ENCODE peak calls at places on chromosomes 12 and 14, in five cellular contexts. One of them, this sample, is unnamed.

GRCh38 chr14:72909163-72909562 is 15.3 kb upstream of the DPF3 start:
- DNase-seq in psoas muscle: no peak
- DNase-seq in endothelial cell of umbilical vein: no peak
- DNase-seq in esophagus muscularis mucosa: no peak
- DNase-seq in left ventricle myocardium inferior: no peak
- DNase-seq in this sample: no peak

GRCh38 chr12:102958073-102958829 is 777 bp downstream of the ASCL1 start:
- DNase-seq in left ventricle myocardium inferior: no peak
- DNase-seq in psoas muscle: no peak
- DNase-seq in endothelial cell of umbilical vein: peak; percentile 35
- DNase-seq in esophagus muscularis mucosa: no peak
- DNase-seq in this sample: no peak

GRCh38 chr12:110176745-110177144 is 52.6 kb downstream of the IFT81 start:
- DNase-seq in endothelial cell of umbilical vein: no peak
- DNase-seq in psoas muscle: no peak
- DNase-seq in esophagus muscularis mucosa: no peak
- DNase-seq in left ventricle myocardium inferior: no peak
- DNase-seq in this sample: no peak

GRCh38 chr12:8629486-8630033 is 16.9 kb upstream of the AICDA start:
- DNase-seq in psoas muscle: no peak
- DNase-seq in endothelial cell of umbilical vein: no peak
- DNase-seq in left ventricle myocardium inferior: no peak
- DNase-seq in esophagus muscularis mucosa: no peak
- DNase-seq in this sample: no peak

GRCh38 chr12:109999983-110000505 is 814 bp downstream of the ANKRD13A start:
- DNase-seq in left ventricle myocardium inferior: no peak
- DNase-seq in psoas muscle: no peak
- DNase-seq in esophagus muscularis mucosa: no peak
- DNase-seq in endothelial cell of umbilical vein: peak; percentile 43
- DNase-seq in this sample: no peak

GRCh38 chr12:1199700-1200099 is 208.7 kb downstream of the ERC1 start:
- DNase-seq in endothelial cell of umbilical vein: no peak
- DNase-seq in left ventricle myocardium inferior: no peak
- DNase-seq in esophagus muscularis mucosa: no peak
- DNase-seq in psoas muscle: no peak
- DNase-seq in this sample: no peak

GRCh38 chr12:27805238-27805637 is 25.2 kb upstream of the MANSC4 start:
- DNase-seq in left ventricle myocardium inferior: no peak
- DNase-seq in psoas muscle: no peak
- DNase-seq in endothelial cell of umbilical vein: peak; percentile 24
- DNase-seq in esophagus muscularis mucosa: no peak
- DNase-seq in this sample: no peak

GRCh38 chr14:85531141-85531593 is 1.2 kb downstream of the FLRT2 start:
- DNase-seq in endothelial cell of umbilical vein: peak; percentile 88
- DNase-seq in left ventricle myocardium inferior: peak; percentile 37
- DNase-seq in esophagus muscularis mucosa: no peak
- DNase-seq in psoas muscle: peak; percentile 72
- DNase-seq in this sample: peak; percentile 92

GRCh38 chr14:74425525-74426201 is 347 bp downstream of the SYNDIG1L start:
- DNase-seq in esophagus muscularis mucosa: no peak
- DNase-seq in left ventricle myocardium inferior: peak; percentile 38
- DNase-seq in endothelial cell of umbilical vein: peak; percentile 8
- DNase-seq in psoas muscle: peak; percentile 66
- DNase-seq in this sample: no peak

GRCh38 chr14:75040497-75040896 is 10.8 kb downstream of the MLH3 start:
- DNase-seq in endothelial cell of umbilical vein: no peak
- DNase-seq in psoas muscle: no peak
- DNase-seq in esophagus muscularis mucosa: no peak
- DNase-seq in left ventricle myocardium inferior: no peak
- DNase-seq in this sample: no peak

GRCh38 chr14:104584557-104584956 is 5.0 kb downstream of the C14orf180 start:
- DNase-seq in psoas muscle: no peak
- DNase-seq in endothelial cell of umbilical vein: no peak
- DNase-seq in esophagus muscularis mucosa: no peak
- DNase-seq in left ventricle myocardium inferior: no peak
- DNase-seq in this sample: no peak

GRCh38 chr14:104588066-104588857 is 8.7 kb downstream of the C14orf180 start:
- DNase-seq in endothelial cell of umbilical vein: no peak
- DNase-seq in left ventricle myocardium inferior: no peak
- DNase-seq in psoas muscle: no peak
- DNase-seq in esophagus muscularis mucosa: no peak
- DNase-seq in this sample: no peak

GRCh38 chr14:104587641-104588040 is 8.1 kb downstream of the C14orf180 start:
- DNase-seq in psoas muscle: no peak
- DNase-seq in esophagus muscularis mucosa: no peak
- DNase-seq in left ventricle myocardium inferior: no peak
- DNase-seq in endothelial cell of umbilical vein: no peak
- DNase-seq in this sample: no peak

GRCh38 chr14:104586832-104587620 is 7.5 kb downstream of the C14orf180 start:
- DNase-seq in left ventricle myocardium inferior: peak; percentile 81
- DNase-seq in endothelial cell of umbilical vein: no peak
- DNase-seq in esophagus muscularis mucosa: no peak
- DNase-seq in psoas muscle: peak; percentile 84
- DNase-seq in this sample: no peak

GRCh38 chr14:104585966-104586702 is 6.6 kb downstream of the C14orf180 start:
- DNase-seq in esophagus muscularis mucosa: no peak
- DNase-seq in psoas muscle: no peak
- DNase-seq in endothelial cell of umbilical vein: no peak
- DNase-seq in left ventricle myocardium inferior: peak; percentile 66
- DNase-seq in this sample: no peak
- TF ChIP-seq CTCF in esophagus muscularis mucosa: no peak
- TF ChIP-seq CTCF in psoas muscle: no peak
- TF ChIP-seq CTCF in endothelial cell of umbilical vein: no peak
- TF ChIP-seq CTCF in left ventricle myocardium inferior: no peak
- TF ChIP-seq CTCF in this sample: no peak

GRCh38 chr14:49550284-49551184 is 35.6 kb downstream of the RPS29 start:
- DNase-seq in endothelial cell of umbilical vein: peak; percentile 31
- DNase-seq in psoas muscle: no peak
- DNase-seq in left ventricle myocardium inferior: no peak
- DNase-seq in esophagus muscularis mucosa: no peak
- DNase-seq in this sample: no peak
- TF ChIP-seq CTCF in endothelial cell of umbilical vein: peak; percentile 8
- TF ChIP-seq CTCF in psoas muscle: no peak
- TF ChIP-seq CTCF in left ventricle myocardium inferior: no peak
- TF ChIP-seq CTCF in esophagus muscularis mucosa: no peak
- TF ChIP-seq CTCF in this sample: peak; percentile 63

GRCh38 chr12:90940872-90941499 is 14.0 kb downstream of the CCER1 start:
- DNase-seq in psoas muscle: no peak
- DNase-seq in endothelial cell of umbilical vein: peak; percentile 75
- DNase-seq in esophagus muscularis mucosa: no peak
- DNase-seq in left ventricle myocardium inferior: no peak
- DNase-seq in this sample: no peak
- TF ChIP-seq CTCF in psoas muscle: peak; percentile 45
- TF ChIP-seq CTCF in endothelial cell of umbilical vein: peak; percentile 47
- TF ChIP-seq CTCF in esophagus muscularis mucosa: peak; percentile 22
- TF ChIP-seq CTCF in left ventricle myocardium inferior: peak; percentile 67
- TF ChIP-seq CTCF in this sample: peak; percentile 83

GRCh38 chr12:123063535-123063934 is 83.1 kb downstream of the ARL6IP4 start:
- DNase-seq in psoas muscle: peak; percentile 23
- DNase-seq in esophagus muscularis mucosa: no peak
- DNase-seq in left ventricle myocardium inferior: no peak
- DNase-seq in endothelial cell of umbilical vein: no peak
- DNase-seq in this sample: no peak

GRCh38 chr12:123064356-123064755 is 83.9 kb downstream of the ARL6IP4 start:
- DNase-seq in endothelial cell of umbilical vein: no peak
- DNase-seq in psoas muscle: peak; percentile 91
- DNase-seq in left ventricle myocardium inferior: peak; percentile 81
- DNase-seq in esophagus muscularis mucosa: no peak
- DNase-seq in this sample: no peak

GRCh38 chr12:123062682-123063426 is 82.4 kb downstream of the ARL6IP4 start:
- DNase-seq in psoas muscle: peak; percentile 79
- DNase-seq in esophagus muscularis mucosa: no peak
- DNase-seq in left ventricle myocardium inferior: no peak
- DNase-seq in endothelial cell of umbilical vein: peak; percentile 31
- DNase-seq in this sample: no peak

GRCh38 chr12:123065666-123066457 is 85.0 kb downstream of the PITPNM2 start:
- DNase-seq in endothelial cell of umbilical vein: no peak
- DNase-seq in esophagus muscularis mucosa: no peak
- DNase-seq in left ventricle myocardium inferior: no peak
- DNase-seq in psoas muscle: peak; percentile 31
- DNase-seq in this sample: no peak

DNA sequence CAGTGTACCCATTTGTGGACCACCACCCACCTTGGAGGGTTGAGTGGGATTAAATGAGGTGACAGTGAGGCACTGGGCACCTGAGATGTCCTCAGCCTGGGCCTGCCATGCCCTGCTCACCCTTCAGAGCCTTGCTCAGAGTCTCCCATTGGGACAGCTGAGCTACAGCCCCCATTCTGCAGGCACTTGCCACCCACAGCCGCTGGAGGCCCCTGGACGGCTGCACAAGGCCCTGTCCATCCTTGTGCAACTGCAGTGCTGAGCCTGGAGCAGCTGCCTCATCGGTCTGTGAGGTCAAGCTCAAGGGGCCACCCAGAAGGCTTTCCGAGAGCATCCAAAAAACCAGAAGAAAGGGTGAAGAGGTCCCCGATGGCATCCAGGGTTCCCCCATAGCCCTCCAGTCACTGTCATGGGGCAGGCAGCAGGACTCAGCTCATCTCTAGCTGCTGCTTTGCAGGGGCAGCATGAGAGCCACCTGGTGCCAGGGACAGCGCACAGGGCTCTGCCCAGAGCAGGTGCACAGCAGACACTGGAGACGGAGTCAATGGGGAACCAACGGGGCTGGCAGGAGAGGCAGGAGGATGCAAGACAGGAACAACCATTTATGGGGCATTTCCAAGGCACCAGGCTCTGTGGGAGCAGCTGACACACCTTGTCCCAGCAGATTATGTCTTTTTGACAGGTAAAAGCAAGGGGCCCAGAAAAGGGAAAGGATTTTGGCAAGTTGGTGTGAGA is 84.6 kb downstream of the ARL6IP4 start:
- DNase-seq in endothelial cell of umbilical vein: no peak
- DNase-seq in psoas muscle: peak; percentile 57
- DNase-seq in left ventricle myocardium inferior: no peak
- DNase-seq in esophagus muscularis mucosa: no peak
- DNase-seq in this sample: no peak
- TF ChIP-seq CTCF in endothelial cell of umbilical vein: no peak
- TF ChIP-seq CTCF in psoas muscle: no peak
- TF ChIP-seq CTCF in left ventricle myocardium inferior: no peak
- TF ChIP-seq CTCF in esophagus muscularis mucosa: no peak
- TF ChIP-seq CTCF in this sample: no peak

GRCh38 chr12:120314220-120314619 is 12.1 kb downstream of the SIRT4 start:
- DNase-seq in left ventricle myocardium inferior: no peak
- DNase-seq in psoas muscle: no peak
- DNase-seq in esophagus muscularis mucosa: no peak
- DNase-seq in endothelial cell of umbilical vein: peak; percentile 14
- DNase-seq in this sample: no peak
- TF ChIP-seq CTCF in left ventricle myocardium inferior: no peak
- TF ChIP-seq CTCF in psoas muscle: no peak
- TF ChIP-seq CTCF in esophagus muscularis mucosa: no peak
- TF ChIP-seq CTCF in endothelial cell of umbilical vein: peak; percentile 43
- TF ChIP-seq CTCF in this sample: peak; percentile 33

GRCh38 chr12:66446276-66446675 is 144.0 kb downstream of the HELB start:
- DNase-seq in left ventricle myocardium inferior: no peak
- DNase-seq in psoas muscle: no peak
- DNase-seq in esophagus muscularis mucosa: no peak
- DNase-seq in endothelial cell of umbilical vein: no peak
- DNase-seq in this sample: no peak
- TF ChIP-seq CTCF in left ventricle myocardium inferior: no peak
- TF ChIP-seq CTCF in psoas muscle: no peak
- TF ChIP-seq CTCF in esophagus muscularis mucosa: no peak
- TF ChIP-seq CTCF in endothelial cell of umbilical vein: no peak
- TF ChIP-seq CTCF in this sample: no peak